ENCODE peak calls at places on chromosome 2, in six cellular contexts. One of them, this sample, is unnamed.

GRCh38 chr2:74366036-74366435 is 14.1 kb downstream of the DCTN1 start:
- DNase-seq in effector CD4-positive, alpha-beta T cell: no peak
- DNase-seq in activated T-helper 1 cell treated with anti-CD3 and anti-CD28 coated beads, Interleukin-2, amount 50 U/mL, for 16 hours: no peak
- DNase-seq in NCI-H460: no peak
- DNase-seq in NCI-H2081 treated with DMSO at 0.1 percent for 48 hours: no peak
- DNase-seq in Ammon's horn: no peak
- DNase-seq in this sample: no peak

GRCh38 chr2:207683879-207684627 is 27.4 kb upstream of the CCNYL1 start:
- DNase-seq in effector CD4-positive, alpha-beta T cell: no peak
- DNase-seq in activated T-helper 1 cell treated with anti-CD3 and anti-CD28 coated beads, Interleukin-2, amount 50 U/mL, for 16 hours: no peak
- DNase-seq in NCI-H460: peak
- DNase-seq in NCI-H2081 treated with DMSO at 0.1 percent for 48 hours: no peak
- DNase-seq in Ammon's horn: no peak
- DNase-seq in this sample: peak

GRCh38 chr2:31728406-31729064 is 147.8 kb upstream of the SRD5A2 start:
- DNase-seq in effector CD4-positive, alpha-beta T cell: no peak
- DNase-seq in activated T-helper 1 cell treated with anti-CD3 and anti-CD28 coated beads, Interleukin-2, amount 50 U/mL, for 16 hours: no peak
- DNase-seq in NCI-H460: no peak
- DNase-seq in NCI-H2081 treated with DMSO at 0.1 percent for 48 hours: no peak
- DNase-seq in Ammon's horn: no peak
- DNase-seq in this sample: no peak

GRCh38 chr2:10911291-10912075 is at the start of gene KCNF1:
- DNase-seq in effector CD4-positive, alpha-beta T cell: no peak
- DNase-seq in activated T-helper 1 cell treated with anti-CD3 and anti-CD28 coated beads, Interleukin-2, amount 50 U/mL, for 16 hours: no peak
- DNase-seq in NCI-H460: peak
- DNase-seq in NCI-H2081 treated with DMSO at 0.1 percent for 48 hours: peak
- DNase-seq in Ammon's horn: peak
- DNase-seq in this sample: peak

GRCh38 chr2:171287606-171288005 is 126.9 kb upstream of the TLK1 start:
- DNase-seq in effector CD4-positive, alpha-beta T cell: no peak
- DNase-seq in activated T-helper 1 cell treated with anti-CD3 and anti-CD28 coated beads, Interleukin-2, amount 50 U/mL, for 16 hours: no peak
- DNase-seq in NCI-H460: no peak
- DNase-seq in NCI-H2081 treated with DMSO at 0.1 percent for 48 hours: no peak
- DNase-seq in Ammon's horn: no peak
- DNase-seq in this sample: no peak

GRCh38 chr2:37201766-37202165 is 5.5 kb downstream of the CEBPZOS start:
- DNase-seq in effector CD4-positive, alpha-beta T cell: no peak
- DNase-seq in activated T-helper 1 cell treated with anti-CD3 and anti-CD28 coated beads, Interleukin-2, amount 50 U/mL, for 16 hours: no peak
- DNase-seq in NCI-H460: no peak
- DNase-seq in NCI-H2081 treated with DMSO at 0.1 percent for 48 hours: no peak
- DNase-seq in Ammon's horn: no peak
- DNase-seq in this sample: no peak

GRCh38 chr2:190723397-190724090 is 74.7 kb downstream of the NAB1 start:
- DNase-seq in effector CD4-positive, alpha-beta T cell: no peak
- DNase-seq in activated T-helper 1 cell treated with anti-CD3 and anti-CD28 coated beads, Interleukin-2, amount 50 U/mL, for 16 hours: no peak
- DNase-seq in NCI-H460: no peak
- DNase-seq in NCI-H2081 treated with DMSO at 0.1 percent for 48 hours: no peak
- DNase-seq in Ammon's horn: no peak
- DNase-seq in this sample: peak

GRCh38 chr2:1620081-1620480 is 124.2 kb downstream of the PXDN start:
- DNase-seq in effector CD4-positive, alpha-beta T cell: no peak
- DNase-seq in activated T-helper 1 cell treated with anti-CD3 and anti-CD28 coated beads, Interleukin-2, amount 50 U/mL, for 16 hours: no peak
- DNase-seq in NCI-H460: no peak
- DNase-seq in NCI-H2081 treated with DMSO at 0.1 percent for 48 hours: no peak
- DNase-seq in Ammon's horn: no peak
- DNase-seq in this sample: no peak

GRCh38 chr2:241728627-241729026 is 5.8 kb upstream of the D2HGDH start:
- DNase-seq in effector CD4-positive, alpha-beta T cell: no peak
- DNase-seq in activated T-helper 1 cell treated with anti-CD3 and anti-CD28 coated beads, Interleukin-2, amount 50 U/mL, for 16 hours: no peak
- DNase-seq in NCI-H460: no peak
- DNase-seq in NCI-H2081 treated with DMSO at 0.1 percent for 48 hours: no peak
- DNase-seq in Ammon's horn: peak
- DNase-seq in this sample: no peak

This sample was measured in dermis microvascular lymphatic vessel endothelial cell.